ENCODE peak calls at places on chromosome 21, in four cellular contexts. F, S, Z and I are unnamed samples. For H3K36me3, the result is how much of the 10 kb centered on the place peaks cover.

GRCh38 chr21:17371470-17371869 is 141.4 kb upstream of the CXADR start:
- DNase-seq in S (peak), F (no peak), Z (no peak), I (peak)

GRCh38 chr21:20720623-20721022 is 277.6 kb upstream of the NCAM2 start:
- DNase-seq in F (no peak), S (no peak), Z (no peak), I (no peak)

GRCh38 chr21:19508442-19508841 is 1104.9 kb upstream of the TMPRSS15 start:
- DNase-seq in Z (no peak), F (no peak), S (no peak), I (no peak)

GRCh38 chr21:15422761-15423160 is 307.0 kb upstream of the USP25 start:
- DNase-seq in S (no peak), Z (no peak), F (no peak), I (peak)

GRCh38 chr21:42262826-42263225 is 43.9 kb downstream of the ABCG1 start:
- DNase-seq in F (peak), Z (no peak), S (peak), I (peak)

GRCh38 chr21:20661745-20662470 is 336.3 kb upstream of the NCAM2 start:
- DNase-seq in S (no peak), Z (no peak), F (no peak), I (no peak)

GRCh38 chr21:14581902-14582457 is 35.9 kb upstream of the SAMSN1 start:
- DNase-seq in Z (no peak), F (no peak), S (no peak), I (no peak)

GRCh38 chr21:36980280-36981048 is 14.0 kb upstream of the HLCS start:
- DNase-seq in Z (no peak), S (no peak), F (peak), I (peak)

DNA sequence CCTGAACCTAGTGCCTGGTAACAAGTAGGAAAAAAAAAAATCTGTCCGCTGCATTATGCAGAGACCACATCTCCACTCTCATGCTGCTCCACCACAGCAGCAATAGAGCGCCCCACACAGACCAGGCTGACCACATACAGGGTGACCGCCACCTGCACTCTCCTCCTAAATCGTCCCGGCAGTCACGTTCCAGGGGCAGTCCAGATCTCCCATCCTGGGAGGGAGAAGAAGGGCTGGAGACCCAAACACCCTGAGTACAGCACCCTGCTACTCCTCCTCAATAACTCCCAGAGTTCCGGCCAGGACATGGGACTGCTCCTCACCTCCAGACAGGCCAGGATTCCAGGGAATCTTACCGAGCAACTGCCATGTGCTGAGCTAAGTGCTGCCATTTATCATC is 15.3 kb downstream of the URB1 start:
- DNase-seq in Z (no peak), S (no peak), F (no peak), I (no peak)
- H3K36me3 ChIP-seq in Z (under half), S (half or more), F (under half), I (under half)

GRCh38 chr21:45430521-45431501 is 25.8 kb downstream of the COL18A1 start:
- DNase-seq in Z (no peak), S (no peak), F (no peak), I (no peak)
- H3K4me2 ChIP-seq in Z (no peak), S (no peak), F (no peak), I (no peak)

GRCh38 chr21:43643193-43643592 is 16.1 kb downstream of the HSF2BP start:
- DNase-seq in Z (no peak), F (no peak), S (no peak), I (no peak)

GRCh38 chr21:43644609-43645008 is 14.7 kb downstream of the HSF2BP start:
- DNase-seq in F (peak), S (peak), Z (no peak), I (peak)

GRCh38 chr21:43645987-43646386 is 13.3 kb downstream of the HSF2BP start:
- DNase-seq in S (no peak), Z (no peak), F (no peak), I (peak)

GRCh38 chr21:43646550-43647260 is 12.6 kb downstream of the HSF2BP start:
- DNase-seq in Z (peak), F (peak), S (peak), I (peak)

GRCh38 chr21:43645414-43645891 is 13.8 kb downstream of the HSF2BP start:
- DNase-seq in Z (peak), F (peak), S (peak), I (peak)
- H3K27ac ChIP-seq in Z (no peak), F (peak), S (peak), I (peak)

GRCh38 chr21:31688603-31689368 is 29.3 kb downstream of the SOD1 start:
- DNase-seq in F (no peak), S (no peak), Z (no peak), I (no peak)
- H3K36me3 ChIP-seq in F (under half), S (half or more), Z (under half), I (half or more)

DNA sequence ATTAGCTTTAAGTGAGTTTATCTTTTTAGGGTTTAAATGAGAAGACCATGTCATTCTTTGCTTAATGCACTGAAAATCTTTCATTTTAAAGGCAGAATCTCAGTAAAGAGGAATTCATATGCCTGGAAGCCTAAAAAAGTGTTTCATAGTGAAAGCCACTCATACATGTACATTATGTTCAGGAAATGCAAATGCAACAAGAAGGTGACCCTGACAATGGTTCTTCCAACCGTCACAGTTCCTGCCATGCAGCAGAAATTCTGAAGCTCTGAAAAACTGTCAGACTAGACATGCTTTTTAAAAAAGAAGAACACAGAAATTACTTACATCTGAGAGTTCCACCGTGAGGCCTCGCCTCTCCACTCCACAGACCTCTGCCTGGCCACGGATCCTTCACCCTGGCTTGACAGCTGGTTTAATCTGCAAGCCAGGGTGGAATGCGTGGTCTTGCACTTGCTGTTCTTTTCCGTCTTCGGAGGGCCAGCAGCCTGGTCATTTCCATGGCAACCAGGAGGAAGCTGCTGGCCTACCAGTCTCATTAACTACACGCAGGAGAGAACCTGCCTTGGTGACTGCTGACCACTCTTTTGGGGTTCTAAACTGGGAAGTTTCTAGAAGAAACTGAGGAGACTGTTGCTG is 41.8 kb upstream of the PAXBP1 start:
- DNase-seq in F (peak), S (no peak), Z (no peak), I (no peak)
- H3K4me2 ChIP-seq in F (no peak), S (no peak), Z (no peak), I (no peak)

GRCh38 chr21:35208810-35209517 is 159.9 kb upstream of the RUNX1 start:
- DNase-seq in S (peak), F (no peak), Z (no peak), I (peak)
- H3K27ac ChIP-seq in S (peak), F (no peak), Z (no peak), I (peak)

DNA sequence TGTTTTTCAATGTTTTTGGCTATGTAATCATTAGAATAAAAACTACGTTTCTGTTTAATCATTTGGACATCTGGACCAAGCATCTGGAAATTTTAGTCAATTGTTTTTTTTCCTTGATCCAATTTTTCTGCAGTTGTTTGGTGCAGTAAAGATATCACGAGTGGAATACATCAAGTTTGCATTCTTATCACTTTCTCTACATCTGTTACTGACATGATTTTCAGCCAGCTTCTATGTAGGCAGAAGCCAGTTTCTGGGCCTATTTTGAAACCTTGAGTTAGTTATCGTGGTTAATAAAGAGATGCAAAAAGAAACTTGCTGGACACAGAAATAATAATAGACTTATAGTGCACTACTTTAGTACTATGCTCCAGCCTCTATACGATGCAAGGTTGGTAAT is 277.9 kb upstream of the ADAMTS5 start:
- DNase-seq in S (no peak), F (no peak), Z (no peak), I (no peak)
- H3K36me3 ChIP-seq in S (under half), F (under half), Z (under half), I (under half)

DNA sequence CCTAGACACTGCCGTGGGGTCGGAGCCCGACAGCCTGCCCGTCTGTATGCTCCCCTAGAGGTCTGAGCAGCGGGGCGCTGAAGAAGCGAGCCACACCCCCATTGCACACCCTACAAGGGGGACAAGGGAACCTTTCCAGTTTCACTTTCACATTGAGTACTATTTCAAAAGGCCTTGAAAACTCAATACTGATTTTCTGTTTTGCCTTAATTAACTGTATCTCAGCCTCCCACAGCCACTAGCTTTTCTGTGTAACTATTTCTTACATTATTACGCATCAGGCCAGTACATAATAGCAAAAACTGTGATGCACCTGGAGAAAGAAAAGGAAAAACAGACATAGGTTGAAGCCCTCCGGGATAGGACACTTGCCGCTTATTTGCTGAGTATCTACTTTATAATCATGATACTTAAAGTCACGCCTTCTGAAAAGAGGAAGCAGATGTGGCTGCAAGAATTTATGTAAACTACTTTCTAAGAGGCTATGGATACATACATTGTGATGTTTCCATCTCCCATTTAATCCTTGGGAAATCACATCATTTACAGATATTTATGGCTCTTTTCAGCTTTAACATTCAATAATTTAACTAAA is 1719.5 kb downstream of the MRPL39 start:
- DNase-seq in S (no peak), Z (peak), F (no peak), I (no peak)
- H3K4me2 ChIP-seq in S (no peak), Z (peak), F (no peak), I (no peak)

DNA sequence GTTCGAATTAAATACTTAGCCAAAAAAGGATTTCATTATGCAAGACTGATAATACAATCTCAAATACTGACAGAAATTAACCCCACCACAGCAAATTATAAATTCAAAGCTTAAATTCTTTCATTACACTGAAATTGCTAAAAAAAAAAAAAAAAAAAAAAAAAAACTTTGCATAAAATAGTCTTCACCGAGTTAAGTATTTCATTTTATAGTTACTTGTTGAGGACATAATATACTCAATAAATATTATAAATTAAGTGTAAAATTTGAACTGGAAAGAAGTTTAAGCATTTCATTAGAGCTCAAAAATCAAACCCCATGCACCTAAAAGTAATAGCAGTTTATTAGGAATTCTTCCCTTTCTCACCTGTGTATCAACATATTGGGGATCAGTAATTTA is 1.9 kb upstream of the PSMG1 start:
- DNase-seq in Z (no peak), S (no peak), F (no peak), I (no peak)
- H3K27ac ChIP-seq in Z (no peak), S (no peak), F (no peak), I (peak)